ENCODE peak calls at places on chromosomes 5 and 9, in ten cellular contexts. H is pancreas, T is mammary epithelial cell, A is cardiac muscle cell, L is ovary, Q is NB4, G is heart left ventricle, U is stomach, M is coronary artery, S is lower leg skin. D is an unnamed sample.

GRCh38 chr9:38003230-38003629 is 65.8 kb downstream of the SHB start:
- DNase-seq in G (no peak), A (no peak), H (no peak), U (no peak), M (no peak), L (no peak), T (no peak), S (no peak), Q (peak), D (no peak)

GRCh38 chr9:91494751-91495150 is 71.1 kb upstream of the NFIL3 start:
- DNase-seq in A (no peak), G (no peak), M (no peak), Q (no peak), U (no peak), H (no peak), T (no peak), L (no peak), S (no peak), D (no peak)

GRCh38 chr9:84862786-84863185 is 193.3 kb downstream of the NTRK2 start:
- DNase-seq in L (no peak), H (no peak), A (peak), T (peak), M (no peak), U (no peak), S (peak), Q (no peak), G (no peak), D (peak)

GRCh38 chr9:16312962-16313546 is 557.4 kb downstream of the BNC2 start:
- DNase-seq in M (peak), U (no peak), T (no peak), S (no peak), H (no peak), Q (no peak), L (no peak), A (no peak), G (no peak), D (no peak)

GRCh38 chr5:15441433-15442182 is 58.4 kb upstream of the FBXL7 start:
- DNase-seq in S (no peak), U (no peak), T (no peak), A (no peak), M (no peak), H (no peak), G (no peak), L (no peak), Q (no peak), D (no peak)

GRCh38 chr5:32852535-32852934 is 141.4 kb downstream of the NPR3 start:
- DNase-seq in M (no peak), S (no peak), L (no peak), Q (peak), T (no peak), A (peak), G (no peak), H (no peak), U (no peak), D (peak)

GRCh38 chr5:59066367-59067163 is 483.7 kb downstream of the RAB3C start:
- DNase-seq in G (no peak), U (no peak), Q (no peak), H (no peak), A (peak), L (no peak), T (peak), M (no peak), S (no peak), D (peak)

GRCh38 chr5:178115136-178115834 is 2.0 kb downstream of the N4BP3 start:
- DNase-seq in T (no peak), H (no peak), S (no peak), A (no peak), M (no peak), U (no peak), G (peak), L (no peak), Q (no peak), D (no peak)

GRCh38 chr9:137216188-137216965 is 5.7 kb downstream of the RNF208 start:
- DNase-seq in S (no peak), M (no peak), U (no peak), L (no peak), A (no peak), T (no peak), G (no peak), Q (no peak), H (peak), D (no peak)

GRCh38 chr5:7754997-7755596 is 95.8 kb downstream of the CFAP90 start:
- DNase-seq in U (peak), T (peak), H (peak), L (peak), A (peak), Q (peak), M (no peak), G (no peak), S (no peak), D (peak)

GRCh38 chr5:143693691-143694252 is 118.2 kb upstream of the HMHB1 start:
- DNase-seq in S (no peak), U (no peak), T (no peak), Q (no peak), G (no peak), H (no peak), M (no peak), L (no peak), A (no peak), D (peak)

GRCh38 chr5:10685103-10685502 is 75.9 kb downstream of the DAP start:
- DNase-seq in T (no peak), Q (no peak), U (no peak), G (no peak), M (no peak), H (no peak), L (no peak), A (no peak), S (no peak), D (no peak)

GRCh38 chr5:56112526-56113121 is 117.9 kb upstream of the IL6ST start:
- DNase-seq in T (peak), Q (peak), U (no peak), M (no peak), A (peak), L (peak), H (no peak), S (no peak), G (no peak), D (peak)

GRCh38 chr5:62569466-62569865 is 9.2 kb upstream of the LRRC70 start:
- DNase-seq in U (no peak), M (no peak), H (no peak), S (no peak), G (no peak), A (peak), T (no peak), L (no peak), Q (no peak), D (peak)

GRCh38 chr5:52457808-52458207 is 329.9 kb upstream of the ITGA1 start:
- DNase-seq in A (no peak), M (no peak), H (no peak), T (no peak), S (no peak), Q (no peak), U (no peak), G (no peak), L (no peak), D (no peak)

GRCh38 chr5:111447099-111447498 is 65.2 kb downstream of the STARD4 start:
- DNase-seq in T (no peak), Q (no peak), M (no peak), G (no peak), S (no peak), L (no peak), U (no peak), H (no peak), A (no peak), D (peak)

GRCh38 chr5:145752534-145752933 is 82.6 kb downstream of the PRELID2 start:
- DNase-seq in G (no peak), T (no peak), Q (no peak), L (no peak), S (no peak), A (no peak), U (no peak), H (no peak), M (no peak), D (peak)

GRCh38 chr5:66958984-66959641 is 237.5 kb downstream of the CD180 start:
- DNase-seq in A (peak), G (no peak), H (no peak), L (peak), M (no peak), U (no peak), T (peak), S (no peak), Q (no peak), D (peak)

GRCh38 chr9:37452611-37453010 is 12.6 kb downstream of the ZBTB5 start:
- DNase-seq in G (no peak), T (no peak), S (no peak), Q (no peak), U (no peak), H (no peak), A (no peak), M (peak), L (no peak), D (no peak)

GRCh38 chr9:115292584-115293271 is 174.8 kb upstream of the TNC start:
- DNase-seq in S (no peak), M (no peak), L (no peak), T (no peak), U (no peak), G (no peak), Q (no peak), A (no peak), H (no peak), D (no peak)

GRCh38 chr9:93673271-93673843 is 97.0 kb downstream of the PHF2 start:
- DNase-seq in S (peak), H (peak), M (peak), Q (no peak), A (peak), G (peak), U (peak), T (no peak), L (peak), D (no peak)

GRCh38 chr9:93904649-93905472 is 50.3 kb downstream of the BARX1 start:
- DNase-seq in A (no peak), S (no peak), H (no peak), U (no peak), T (no peak), M (peak), L (no peak), Q (no peak), G (no peak), D (no peak)

GRCh38 chr5:172751761-172752510 is 19.1 kb downstream of the DUSP1 start:
- DNase-seq in A (no peak), G (no peak), M (no peak), Q (no peak), U (no peak), H (peak), L (no peak), T (no peak), S (no peak), D (no peak)

GRCh38 chr9:101907466-101907865 is 169.0 kb upstream of the GRIN3A start:
- DNase-seq in L (no peak), Q (no peak), T (no peak), U (no peak), A (no peak), S (no peak), G (no peak), M (no peak), H (no peak), D (no peak)
- H3K4me3 ChIP-seq in L (no peak), Q (no peak), T (no peak), U (no peak), A (no peak), S (no peak), G (no peak), M (no peak), H (no peak), D (no peak)

GRCh38 chr9:34400275-34400674 is 23.6 kb upstream of the MYORG start:
- DNase-seq in A (no peak), M (no peak), S (no peak), T (no peak), H (no peak), Q (no peak), U (no peak), G (no peak), L (no peak), D (no peak)
- TF ChIP-seq CTCF in A (peak), M (no peak), S (no peak), T (no peak), H (no peak), Q (no peak), U (no peak), G (no peak), L (no peak), D (peak)

DNA sequence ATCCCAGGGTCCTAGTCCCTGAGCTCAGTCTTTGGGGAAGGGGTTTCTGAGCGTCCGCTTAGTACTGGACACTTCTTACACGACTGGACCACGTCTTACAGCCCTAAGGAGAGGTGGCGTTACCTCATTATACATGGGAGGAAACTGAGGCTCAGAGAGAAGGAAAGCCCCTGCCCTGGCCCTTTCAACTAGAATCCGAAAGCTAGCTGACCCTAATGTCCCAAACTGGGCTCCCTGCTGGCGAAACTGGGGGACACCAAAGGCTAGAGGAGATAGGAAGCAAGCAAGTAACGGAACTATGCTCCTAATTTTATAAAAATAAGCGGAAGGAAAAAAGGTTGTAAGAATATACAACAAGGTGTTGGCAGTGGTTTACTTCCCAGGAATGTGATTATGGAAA is 14.2 kb downstream of the LHX6 start:
- DNase-seq in U (no peak), G (no peak), M (no peak), S (no peak), L (no peak), T (no peak), Q (no peak), A (no peak), H (no peak), D (no peak)
- H3K4me3 ChIP-seq in U (peak), G (no peak), M (peak), S (no peak), L (no peak), T (peak), Q (peak), A (peak), H (no peak), D (no peak)

GRCh38 chr9:130860458-130861316 is 25.6 kb downstream of the ABL1 start:
- DNase-seq in M (peak), S (peak), Q (peak), H (peak), L (peak), A (peak), G (peak), U (peak), T (no peak), D (peak)
- TF ChIP-seq CTCF in M (peak), S (no peak), Q (no peak), H (no peak), L (peak), A (peak), G (peak), U (no peak), T (peak), D (peak)

GRCh38 chr9:121050128-121050988 is at the start of gene C5:
- DNase-seq in Q (no peak), S (no peak), L (no peak), G (no peak), M (no peak), H (no peak), A (no peak), U (no peak), T (no peak), D (no peak)
- H3K4me3 ChIP-seq in Q (no peak), S (no peak), L (no peak), G (no peak), M (no peak), H (peak), A (no peak), U (peak), T (no peak), D (no peak)